ENCODE peak calls at places on chromosome 17, in six cellular contexts. E, J, Z, S, C and W are unnamed samples. For H3K9me3, the result is how much of the 10 kb centered on the place peaks cover.

GRCh38 chr17:31475378-31476162 is 84.1 kb downstream of the RAB11FIP4 start:
- DNase-seq in E (no peak), J (no peak), Z (no peak), S (no peak), C (no peak), W (no peak)

GRCh38 chr17:19281161-19281560 is 44.0 kb downstream of the EPN2 start:
- DNase-seq in E (no peak), J (no peak), Z (no peak), S (no peak), C (no peak), W (no peak)

GRCh38 chr17:32298298-32298697 is 32.7 kb downstream of the RHBDL3 start:
- DNase-seq in E (no peak), J (no peak), Z (no peak), S (no peak), C (no peak), W (no peak)

GRCh38 chr17:39794249-39794970 is 56.7 kb downstream of the GRB7 start:
- DNase-seq in E (no peak), J (no peak), Z (peak), S (no peak), C (peak), W (no peak)

GRCh38 chr17:18187816-18188761 is 4.5 kb downstream of the ALKBH5 start:
- DNase-seq in E (peak), J (peak), Z (no peak), S (no peak), C (no peak), W (no peak)

GRCh38 chr17:58153046-58153445 is 4.9 kb downstream of the OR4D1 start:
- DNase-seq in E (no peak), J (no peak), Z (no peak), S (no peak), C (peak), W (no peak)

GRCh38 chr17:78875738-78876597 is 27.0 kb downstream of the CEP295NL start:
- DNase-seq in E (no peak), J (peak), Z (no peak), S (no peak), C (no peak), W (no peak)

GRCh38 chr17:17768415-17769088 is 68.2 kb downstream of the SREBF1 start:
- DNase-seq in E (no peak), J (no peak), Z (no peak), S (no peak), C (no peak), W (peak)

GRCh38 chr17:35795007-35795870 is at the start of gene MMP28:
- DNase-seq in E (no peak), J (peak), Z (no peak), S (no peak), C (no peak), W (no peak)

DNA sequence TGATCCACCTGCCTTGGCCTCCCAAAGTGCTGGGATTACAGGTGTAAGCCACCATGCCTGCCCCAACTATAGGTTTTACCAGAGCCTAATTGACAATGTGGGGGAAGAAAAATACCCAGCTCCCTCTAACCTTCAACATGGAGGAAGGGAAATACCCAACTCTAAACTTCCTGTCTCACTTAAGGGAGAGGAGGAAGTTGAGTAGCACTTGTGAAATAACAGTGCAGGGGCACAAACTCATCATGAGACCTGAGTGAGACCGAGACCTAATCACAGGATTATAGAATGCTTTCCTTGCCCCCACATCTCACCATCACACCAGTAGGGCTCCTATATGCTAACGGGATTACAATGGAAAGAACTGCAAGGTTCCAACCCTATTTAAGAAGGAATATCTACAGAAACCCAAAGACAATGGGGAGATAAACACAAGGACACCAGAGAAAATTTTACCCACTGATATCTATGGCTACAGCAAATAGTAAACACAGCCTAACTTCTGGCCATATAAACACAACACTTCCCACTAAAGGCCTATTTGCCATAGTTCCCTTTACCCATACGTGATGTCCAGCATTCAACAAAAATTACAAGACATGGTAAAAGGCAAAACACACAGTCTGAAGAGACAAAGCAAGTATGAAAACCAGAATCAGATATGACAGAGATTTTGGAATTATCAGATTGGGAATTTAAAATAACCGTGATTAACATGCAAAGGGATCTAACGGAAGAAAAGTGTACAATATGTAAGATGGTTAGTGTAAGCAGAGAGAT is 26.9 kb downstream of the OR3A1 start:
- DNase-seq in E (no peak), J (no peak), Z (no peak), S (no peak), C (no peak), W (no peak)
- H3K9me3 ChIP-seq in E (under half), J (under half), Z (under half), S (under half), C (under half), W (under half)

DNA sequence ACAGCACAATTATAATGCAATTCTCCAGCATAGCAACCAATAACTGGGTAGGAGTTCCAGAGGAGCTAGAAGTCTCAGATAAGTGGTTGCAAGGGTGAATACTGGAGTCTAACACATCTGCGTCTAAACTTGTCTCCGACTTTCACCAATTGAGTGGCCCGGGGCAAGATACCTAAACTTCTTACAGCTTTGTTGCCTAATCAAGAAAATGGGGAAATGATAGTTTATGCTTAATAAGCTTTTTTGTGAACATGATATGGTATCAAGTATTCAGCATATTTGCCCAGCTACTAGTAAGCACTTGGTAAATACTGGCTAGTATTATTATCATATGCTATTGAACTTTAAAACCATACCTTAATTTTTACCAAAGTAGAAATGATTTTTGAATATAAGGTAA is 183.5 kb downstream of the KCNJ2 start:
- DNase-seq in E (no peak), J (no peak), Z (no peak), S (no peak), C (no peak), W (no peak)
- H3K9me3 ChIP-seq in E (under half), J (under half), Z (under half), S (under half), C (under half), W (under half)

GRCh38 chr17:49130891-49131290 is 1.7 kb upstream of the B4GALNT2 start:
- DNase-seq in E (no peak), J (peak), Z (no peak), S (no peak), C (no peak), W (no peak)

GRCh38 chr17:49121696-49122292 is 10.8 kb upstream of the B4GALNT2 start:
- DNase-seq in E (no peak), J (no peak), Z (no peak), S (no peak), C (no peak), W (no peak)

GRCh38 chr17:49123061-49123460 is 9.5 kb upstream of the B4GALNT2 start:
- DNase-seq in E (no peak), J (no peak), Z (no peak), S (no peak), C (no peak), W (no peak)

GRCh38 chr17:49120166-49120565 is 12.4 kb upstream of the B4GALNT2 start:
- DNase-seq in E (no peak), J (no peak), Z (no peak), S (no peak), C (no peak), W (no peak)

DNA sequence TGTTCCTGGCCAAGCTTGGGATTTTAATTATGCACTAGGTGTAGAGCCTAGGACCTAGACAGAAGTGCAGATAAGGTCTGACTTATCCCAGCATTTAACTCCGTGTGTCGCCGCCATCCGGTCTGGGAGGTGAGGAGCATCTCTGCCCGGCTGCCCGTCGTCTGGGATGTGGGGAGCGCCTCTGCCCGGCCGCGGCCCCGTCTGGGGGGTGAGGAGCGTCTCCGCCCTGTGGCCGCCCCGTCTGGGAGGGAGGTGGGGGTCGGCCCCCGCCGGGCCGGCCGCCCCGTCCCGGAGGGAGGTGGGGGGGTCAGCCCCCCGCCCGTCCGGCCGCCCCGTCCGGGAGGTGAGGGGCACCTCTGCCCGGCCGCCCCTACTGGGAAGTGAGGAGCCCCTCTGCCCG is 7.1 kb upstream of the B4GALNT2 start:
- DNase-seq in E (no peak), J (no peak), Z (no peak), S (no peak), C (no peak), W (no peak)
- H3K9me3 ChIP-seq in E (under half), J (under half), Z (under half), S (under half), C (under half), W (under half)

GRCh38 chr17:22463110-22463850 is 771.0 kb downstream of the KCNJ18 start:
- DNase-seq in E (no peak), J (no peak), Z (no peak), S (no peak), C (no peak), W (no peak)

GRCh38 chr17:22460461-22461063 is 768.2 kb downstream of the KCNJ18 start:
- DNase-seq in E (no peak), J (no peak), Z (no peak), S (no peak), C (no peak), W (no peak)

GRCh38 chr17:22462461-22462860 is 770.1 kb downstream of the KCNJ18 start:
- DNase-seq in E (no peak), J (no peak), Z (no peak), S (no peak), C (no peak), W (no peak)

GRCh38 chr17:22459953-22460350 is 767.6 kb downstream of the KCNJ18 start:
- DNase-seq in E (no peak), J (no peak), Z (no peak), S (no peak), C (no peak), W (no peak)

DNA sequence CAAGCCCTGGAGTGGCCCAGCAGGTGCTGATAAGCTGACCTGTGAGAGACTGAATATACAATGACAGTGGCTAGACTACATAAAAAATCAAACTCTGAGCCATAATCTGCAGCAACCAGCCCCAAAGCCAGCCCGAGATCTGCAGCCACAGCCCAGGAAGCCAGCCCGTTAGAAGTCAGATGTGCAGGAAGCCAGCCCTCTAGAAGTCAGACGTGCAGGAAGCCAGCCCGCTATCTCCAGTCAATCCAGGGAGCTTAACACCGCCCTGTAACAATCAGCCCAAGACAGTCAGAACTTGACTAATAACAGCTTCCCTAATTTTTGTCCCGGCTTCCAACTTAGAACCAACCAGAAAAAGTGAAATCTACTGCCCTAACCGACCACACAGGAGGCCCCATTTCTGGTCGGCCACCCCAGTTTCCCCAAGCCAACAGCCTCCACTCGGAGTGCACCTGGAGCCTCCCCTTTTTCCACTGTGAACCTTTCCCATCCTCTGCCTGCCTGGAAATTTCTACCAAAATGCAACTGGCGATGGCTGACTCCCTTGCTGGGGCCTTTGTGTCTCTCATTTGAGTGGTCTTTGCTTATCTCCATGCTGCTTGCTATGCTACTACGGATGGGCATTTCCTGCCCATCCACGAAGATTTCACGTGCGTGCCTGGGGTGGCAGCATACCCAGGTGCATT is 769.3 kb downstream of the KCNJ18 start:
- DNase-seq in E (no peak), J (no peak), Z (no peak), S (no peak), C (no peak), W (no peak)
- H3K9me3 ChIP-seq in E (under half), J (under half), Z (under half), S (under half), C (under half), W (under half)

GRCh38 chr17:72794152-72794551 is 298.3 kb downstream of the SLC39A11 start:
- DNase-seq in E (no peak), J (no peak), Z (no peak), S (no peak), C (no peak), W (no peak)

GRCh38 chr17:72790194-72790593 is 302.3 kb downstream of the SLC39A11 start:
- DNase-seq in E (no peak), J (no peak), Z (no peak), S (no peak), C (no peak), W (no peak)

GRCh38 chr17:72795941-72796340 is 296.5 kb downstream of the SLC39A11 start:
- DNase-seq in E (no peak), J (no peak), Z (no peak), S (no peak), C (no peak), W (no peak)

GRCh38 chr17:72789711-72790110 is 302.8 kb downstream of the SLC39A11 start:
- DNase-seq in E (no peak), J (no peak), Z (no peak), S (no peak), C (no peak), W (no peak)

DNA sequence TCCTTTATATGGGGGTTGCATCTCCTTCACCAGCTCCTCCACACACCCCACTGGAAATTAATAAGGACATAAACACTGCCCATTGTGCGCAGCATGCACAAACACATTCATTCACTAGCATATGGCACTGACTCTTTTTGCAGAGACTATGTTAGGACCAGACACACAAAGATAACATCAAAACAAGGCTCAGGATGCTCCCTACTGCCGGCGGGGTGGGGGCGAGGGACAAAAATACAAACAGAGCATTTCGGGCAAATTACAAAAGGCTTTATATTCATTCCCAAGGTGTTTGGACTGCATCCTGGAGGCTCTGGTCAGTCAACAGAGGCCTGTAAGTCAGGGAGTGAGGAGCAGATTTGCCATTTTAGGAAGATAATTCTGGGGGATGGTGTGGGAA is 299.7 kb downstream of the SLC39A11 start:
- DNase-seq in E (no peak), J (no peak), Z (no peak), S (no peak), C (no peak), W (no peak)
- H3K9me3 ChIP-seq in E (under half), J (under half), Z (under half), S (under half), C (under half), W (under half)

GRCh38 chr17:5099271-5099670 is 12.4 kb downstream of the ZNF232 start:
- DNase-seq in E (no peak), J (no peak), Z (no peak), S (no peak), C (no peak), W (no peak)

GRCh38 chr17:5100832-5101231 is 10.8 kb downstream of the ZNF232 start:
- DNase-seq in E (no peak), J (no peak), Z (no peak), S (no peak), C (no peak), W (no peak)

GRCh38 chr17:5092139-5093010 is 14.1 kb downstream of the ZFP3 start:
- DNase-seq in E (no peak), J (no peak), Z (no peak), S (no peak), C (no peak), W (no peak)

GRCh38 chr17:5097101-5097834 is 14.4 kb downstream of the ZNF232 start:
- DNase-seq in E (peak), J (no peak), Z (no peak), S (no peak), C (no peak), W (peak)
- H3K9me3 ChIP-seq in E (half or more), J (under half), Z (under half), S (under half), C (under half), W (under half)

GRCh38 chr17:79937435-79937870 is 98.2 kb upstream of the CBX4 start:
- DNase-seq in E (no peak), J (no peak), Z (no peak), S (no peak), C (no peak), W (no peak)
- H3K9me3 ChIP-seq in E (under half), J (under half), Z (under half), S (under half), C (under half), W (under half)